ENCODE peak calls at places on chromosomes 3 and 15, in nine cellular contexts. One of them, this sample, is unnamed.

GRCh38 chr3:149850787-149851582 is 38.0 kb downstream of the RNF13 start:
- DNase-seq in neural progenitor cell: no peak
- DNase-seq in cardiac muscle cell: peak; percentile 4
- DNase-seq in H54: no peak
- DNase-seq in foreskin keratinocyte: no peak
- DNase-seq in adrenal gland: no peak
- DNase-seq in GM12865: no peak
- DNase-seq in stimulated activated CD4-positive, alpha-beta T cell treated with anti-CD3 and anti-CD28 coated beads, Interleukin-1b, Interleukin-23, amount 100 ng/mL, for 4 hours: no peak
- DNase-seq in AG10803: no peak
- DNase-seq in this sample: no peak

GRCh38 chr3:177332955-177333354 is 135.7 kb upstream of the TBL1XR1 start:
- DNase-seq in neural progenitor cell: no peak
- DNase-seq in cardiac muscle cell: no peak
- DNase-seq in H54: no peak
- DNase-seq in foreskin keratinocyte: no peak
- DNase-seq in adrenal gland: no peak
- DNase-seq in GM12865: no peak
- DNase-seq in stimulated activated CD4-positive, alpha-beta T cell treated with anti-CD3 and anti-CD28 coated beads, Interleukin-1b, Interleukin-23, amount 100 ng/mL, for 4 hours: no peak
- DNase-seq in AG10803: no peak
- DNase-seq in this sample: no peak

GRCh38 chr15:40959331-40960141 is 6.3 kb downstream of the CHAC1 start:
- DNase-seq in neural progenitor cell: peak; percentile 38
- DNase-seq in cardiac muscle cell: no peak
- DNase-seq in H54: no peak
- DNase-seq in foreskin keratinocyte: no peak
- DNase-seq in adrenal gland: no peak
- DNase-seq in GM12865: no peak
- DNase-seq in stimulated activated CD4-positive, alpha-beta T cell treated with anti-CD3 and anti-CD28 coated beads, Interleukin-1b, Interleukin-23, amount 100 ng/mL, for 4 hours: no peak
- DNase-seq in AG10803: no peak
- DNase-seq in this sample: no peak

GRCh38 chr3:14540209-14540575 is at the start of gene GRIP2:
- DNase-seq in neural progenitor cell: no peak
- DNase-seq in cardiac muscle cell: no peak
- DNase-seq in H54: no peak
- DNase-seq in foreskin keratinocyte: no peak
- DNase-seq in adrenal gland: no peak
- DNase-seq in GM12865: no peak
- DNase-seq in stimulated activated CD4-positive, alpha-beta T cell treated with anti-CD3 and anti-CD28 coated beads, Interleukin-1b, Interleukin-23, amount 100 ng/mL, for 4 hours: no peak
- DNase-seq in AG10803: no peak
- DNase-seq in this sample: no peak

GRCh38 chr15:49383266-49383665 is 39.8 kb upstream of the FGF7 start:
- DNase-seq in neural progenitor cell: no peak
- DNase-seq in cardiac muscle cell: no peak
- DNase-seq in H54: no peak
- DNase-seq in foreskin keratinocyte: no peak
- DNase-seq in adrenal gland: no peak
- DNase-seq in GM12865: no peak
- DNase-seq in stimulated activated CD4-positive, alpha-beta T cell treated with anti-CD3 and anti-CD28 coated beads, Interleukin-1b, Interleukin-23, amount 100 ng/mL, for 4 hours: no peak
- DNase-seq in AG10803: peak; percentile 33
- DNase-seq in this sample: no peak

GRCh38 chr3:49453621-49454315 is 16.3 kb upstream of the DAG1 start:
- DNase-seq in neural progenitor cell: no peak
- DNase-seq in cardiac muscle cell: no peak
- DNase-seq in H54: no peak
- DNase-seq in foreskin keratinocyte: no peak
- DNase-seq in adrenal gland: no peak
- DNase-seq in GM12865: no peak
- DNase-seq in stimulated activated CD4-positive, alpha-beta T cell treated with anti-CD3 and anti-CD28 coated beads, Interleukin-1b, Interleukin-23, amount 100 ng/mL, for 4 hours: no peak
- DNase-seq in AG10803: no peak
- DNase-seq in this sample: no peak

GRCh38 chr3:196843435-196844110 is 24.1 kb upstream of the SENP5 start:
- DNase-seq in neural progenitor cell: no peak
- DNase-seq in cardiac muscle cell: no peak
- DNase-seq in H54: no peak
- DNase-seq in foreskin keratinocyte: peak; percentile 3
- DNase-seq in adrenal gland: no peak
- DNase-seq in GM12865: no peak
- DNase-seq in stimulated activated CD4-positive, alpha-beta T cell treated with anti-CD3 and anti-CD28 coated beads, Interleukin-1b, Interleukin-23, amount 100 ng/mL, for 4 hours: no peak
- DNase-seq in AG10803: no peak
- DNase-seq in this sample: no peak

GRCh38 chr15:96326551-96327154 is 3.8 kb upstream of the NR2F2 start:
- DNase-seq in neural progenitor cell: peak; percentile 78
- DNase-seq in cardiac muscle cell: peak; percentile 50
- DNase-seq in H54: no peak
- DNase-seq in foreskin keratinocyte: peak; percentile 55
- DNase-seq in adrenal gland: peak; percentile 50
- DNase-seq in GM12865: no peak
- DNase-seq in stimulated activated CD4-positive, alpha-beta T cell treated with anti-CD3 and anti-CD28 coated beads, Interleukin-1b, Interleukin-23, amount 100 ng/mL, for 4 hours: no peak
- DNase-seq in AG10803: peak; percentile 75
- DNase-seq in this sample: no peak

GRCh38 chr15:22224241-22224671 is 143.9 kb downstream of the OR4M2 start:
- DNase-seq in neural progenitor cell: no peak
- DNase-seq in cardiac muscle cell: no peak
- DNase-seq in H54: no peak
- DNase-seq in foreskin keratinocyte: no peak
- DNase-seq in adrenal gland: no peak
- DNase-seq in GM12865: peak; percentile 5
- DNase-seq in stimulated activated CD4-positive, alpha-beta T cell treated with anti-CD3 and anti-CD28 coated beads, Interleukin-1b, Interleukin-23, amount 100 ng/mL, for 4 hours: no peak
- DNase-seq in AG10803: no peak
- DNase-seq in this sample: no peak

GRCh38 chr15:33021806-33022389 is 172.6 kb downstream of the FMN1 start:
- DNase-seq in neural progenitor cell: peak; percentile 70
- DNase-seq in cardiac muscle cell: peak; percentile 72
- DNase-seq in H54: peak; percentile 50
- DNase-seq in foreskin keratinocyte: peak; percentile 50
- DNase-seq in adrenal gland: no peak
- DNase-seq in GM12865: peak; percentile 30
- DNase-seq in stimulated activated CD4-positive, alpha-beta T cell treated with anti-CD3 and anti-CD28 coated beads, Interleukin-1b, Interleukin-23, amount 100 ng/mL, for 4 hours: no peak
- DNase-seq in AG10803: peak; percentile 58
- DNase-seq in this sample: no peak

GRCh38 chr3:173529062-173529711 is 131.6 kb downstream of the NLGN1 start:
- DNase-seq in neural progenitor cell: peak; percentile 67
- DNase-seq in cardiac muscle cell: peak; percentile 40
- DNase-seq in H54: peak; percentile 3
- DNase-seq in foreskin keratinocyte: no peak
- DNase-seq in adrenal gland: no peak
- DNase-seq in GM12865: peak; percentile 57
- DNase-seq in stimulated activated CD4-positive, alpha-beta T cell treated with anti-CD3 and anti-CD28 coated beads, Interleukin-1b, Interleukin-23, amount 100 ng/mL, for 4 hours: no peak
- DNase-seq in AG10803: peak; percentile 11
- DNase-seq in this sample: no peak

GRCh38 chr15:101464999-101465669 is 24.4 kb downstream of the PCSK6 start:
- DNase-seq in neural progenitor cell: no peak
- DNase-seq in cardiac muscle cell: no peak
- DNase-seq in H54: no peak
- DNase-seq in foreskin keratinocyte: no peak
- DNase-seq in adrenal gland: no peak
- DNase-seq in GM12865: no peak
- DNase-seq in stimulated activated CD4-positive, alpha-beta T cell treated with anti-CD3 and anti-CD28 coated beads, Interleukin-1b, Interleukin-23, amount 100 ng/mL, for 4 hours: no peak
- DNase-seq in AG10803: no peak
- DNase-seq in this sample: no peak

GRCh38 chr15:34719883-34720148 is 35.0 kb downstream of the GJD2 start:
- DNase-seq in neural progenitor cell: no peak
- DNase-seq in cardiac muscle cell: no peak
- DNase-seq in H54: no peak
- DNase-seq in foreskin keratinocyte: no peak
- DNase-seq in adrenal gland: no peak
- DNase-seq in GM12865: no peak
- DNase-seq in stimulated activated CD4-positive, alpha-beta T cell treated with anti-CD3 and anti-CD28 coated beads, Interleukin-1b, Interleukin-23, amount 100 ng/mL, for 4 hours: no peak
- DNase-seq in AG10803: no peak
- DNase-seq in this sample: no peak

GRCh38 chr15:62758126-62758951 is 284.2 kb upstream of the TPM1 start:
- DNase-seq in neural progenitor cell: peak; percentile 72
- DNase-seq in cardiac muscle cell: peak; percentile 29
- DNase-seq in H54: peak; percentile 47
- DNase-seq in foreskin keratinocyte: peak; percentile 95
- DNase-seq in adrenal gland: no peak
- DNase-seq in GM12865: no peak
- DNase-seq in stimulated activated CD4-positive, alpha-beta T cell treated with anti-CD3 and anti-CD28 coated beads, Interleukin-1b, Interleukin-23, amount 100 ng/mL, for 4 hours: no peak
- DNase-seq in AG10803: peak; percentile 98
- DNase-seq in this sample: no peak

GRCh38 chr3:15097889-15098288 is 1.1 kb downstream of the RBSN start:
- DNase-seq in neural progenitor cell: no peak
- DNase-seq in cardiac muscle cell: no peak
- DNase-seq in H54: no peak
- DNase-seq in foreskin keratinocyte: no peak
- DNase-seq in adrenal gland: no peak
- DNase-seq in GM12865: peak; percentile 63
- DNase-seq in stimulated activated CD4-positive, alpha-beta T cell treated with anti-CD3 and anti-CD28 coated beads, Interleukin-1b, Interleukin-23, amount 100 ng/mL, for 4 hours: no peak
- DNase-seq in AG10803: peak; percentile 19
- DNase-seq in this sample: no peak

GRCh38 chr15:95567686-95568085 is 762.8 kb upstream of the NR2F2 start:
- DNase-seq in neural progenitor cell: no peak
- DNase-seq in cardiac muscle cell: no peak
- DNase-seq in H54: no peak
- DNase-seq in foreskin keratinocyte: no peak
- DNase-seq in adrenal gland: no peak
- DNase-seq in GM12865: no peak
- DNase-seq in stimulated activated CD4-positive, alpha-beta T cell treated with anti-CD3 and anti-CD28 coated beads, Interleukin-1b, Interleukin-23, amount 100 ng/mL, for 4 hours: no peak
- DNase-seq in AG10803: peak; percentile 87
- DNase-seq in this sample: no peak

GRCh38 chr3:194738254-194739093 is 52.8 kb downstream of the FAM43A start:
- DNase-seq in neural progenitor cell: no peak
- DNase-seq in cardiac muscle cell: no peak
- DNase-seq in H54: peak; percentile 75
- DNase-seq in foreskin keratinocyte: no peak
- DNase-seq in adrenal gland: peak; percentile 29
- DNase-seq in GM12865: no peak
- DNase-seq in stimulated activated CD4-positive, alpha-beta T cell treated with anti-CD3 and anti-CD28 coated beads, Interleukin-1b, Interleukin-23, amount 100 ng/mL, for 4 hours: no peak
- DNase-seq in AG10803: peak; percentile 45
- DNase-seq in this sample: peak; percentile 83

GRCh38 chr3:159824341-159824740 is 164.3 kb upstream of the IL12A start:
- DNase-seq in neural progenitor cell: no peak
- DNase-seq in cardiac muscle cell: peak; percentile 30
- DNase-seq in H54: peak; percentile 59
- DNase-seq in foreskin keratinocyte: peak; percentile 91
- DNase-seq in adrenal gland: no peak
- DNase-seq in GM12865: no peak
- DNase-seq in stimulated activated CD4-positive, alpha-beta T cell treated with anti-CD3 and anti-CD28 coated beads, Interleukin-1b, Interleukin-23, amount 100 ng/mL, for 4 hours: no peak
- DNase-seq in AG10803: peak; percentile 90
- DNase-seq in this sample: no peak

GRCh38 chr15:69493406-69493805 is 40.8 kb downstream of the RPLP1 start:
- DNase-seq in neural progenitor cell: no peak
- DNase-seq in cardiac muscle cell: no peak
- DNase-seq in H54: no peak
- DNase-seq in foreskin keratinocyte: no peak
- DNase-seq in adrenal gland: no peak
- DNase-seq in GM12865: no peak
- DNase-seq in stimulated activated CD4-positive, alpha-beta T cell treated with anti-CD3 and anti-CD28 coated beads, Interleukin-1b, Interleukin-23, amount 100 ng/mL, for 4 hours: no peak
- DNase-seq in AG10803: no peak
- DNase-seq in this sample: no peak

GRCh38 chr3:27532931-27533607 is 48.9 kb upstream of the SLC4A7 start:
- DNase-seq in neural progenitor cell: peak; percentile 18
- DNase-seq in cardiac muscle cell: no peak
- DNase-seq in H54: no peak
- DNase-seq in foreskin keratinocyte: peak; percentile 87
- DNase-seq in adrenal gland: no peak
- DNase-seq in GM12865: no peak
- DNase-seq in stimulated activated CD4-positive, alpha-beta T cell treated with anti-CD3 and anti-CD28 coated beads, Interleukin-1b, Interleukin-23, amount 100 ng/mL, for 4 hours: no peak
- DNase-seq in AG10803: no peak
- DNase-seq in this sample: no peak

GRCh38 chr3:14456794-14457193 is 54.4 kb downstream of the SLC6A6 start:
- DNase-seq in neural progenitor cell: no peak
- DNase-seq in cardiac muscle cell: no peak
- DNase-seq in H54: no peak
- DNase-seq in foreskin keratinocyte: no peak
- DNase-seq in adrenal gland: no peak
- DNase-seq in GM12865: no peak
- DNase-seq in stimulated activated CD4-positive, alpha-beta T cell treated with anti-CD3 and anti-CD28 coated beads, Interleukin-1b, Interleukin-23, amount 100 ng/mL, for 4 hours: no peak
- DNase-seq in AG10803: no peak
- DNase-seq in this sample: no peak

GRCh38 chr3:53200501-53201189 is 39.6 kb downstream of the PRKCD start:
- DNase-seq in neural progenitor cell: no peak
- DNase-seq in cardiac muscle cell: no peak
- DNase-seq in H54: no peak
- DNase-seq in foreskin keratinocyte: no peak
- DNase-seq in adrenal gland: no peak
- DNase-seq in GM12865: no peak
- DNase-seq in stimulated activated CD4-positive, alpha-beta T cell treated with anti-CD3 and anti-CD28 coated beads, Interleukin-1b, Interleukin-23, amount 100 ng/mL, for 4 hours: no peak
- DNase-seq in AG10803: no peak
- DNase-seq in this sample: no peak

GRCh38 chr3:23455084-23455483 is 252.0 kb downstream of the UBE2E2 start:
- DNase-seq in neural progenitor cell: no peak
- DNase-seq in cardiac muscle cell: no peak
- DNase-seq in H54: peak; percentile 8
- DNase-seq in foreskin keratinocyte: peak; percentile 60
- DNase-seq in adrenal gland: no peak
- DNase-seq in GM12865: no peak
- DNase-seq in stimulated activated CD4-positive, alpha-beta T cell treated with anti-CD3 and anti-CD28 coated beads, Interleukin-1b, Interleukin-23, amount 100 ng/mL, for 4 hours: no peak
- DNase-seq in AG10803: peak; percentile 83
- DNase-seq in this sample: no peak

GRCh38 chr3:47877288-47877687 is 74.3 kb downstream of the DHX30 start:
- DNase-seq in neural progenitor cell: no peak
- DNase-seq in cardiac muscle cell: no peak
- DNase-seq in H54: no peak
- DNase-seq in foreskin keratinocyte: peak; percentile 11
- DNase-seq in adrenal gland: no peak
- DNase-seq in GM12865: no peak
- DNase-seq in stimulated activated CD4-positive, alpha-beta T cell treated with anti-CD3 and anti-CD28 coated beads, Interleukin-1b, Interleukin-23, amount 100 ng/mL, for 4 hours: no peak
- DNase-seq in AG10803: no peak
- DNase-seq in this sample: no peak

GRCh38 chr3:52570076-52570475 is 33.7 kb downstream of the UQCC5 start:
- DNase-seq in neural progenitor cell: no peak
- DNase-seq in cardiac muscle cell: no peak
- DNase-seq in H54: no peak
- DNase-seq in foreskin keratinocyte: peak; percentile 44
- DNase-seq in adrenal gland: no peak
- DNase-seq in GM12865: no peak
- DNase-seq in stimulated activated CD4-positive, alpha-beta T cell treated with anti-CD3 and anti-CD28 coated beads, Interleukin-1b, Interleukin-23, amount 100 ng/mL, for 4 hours: no peak
- DNase-seq in AG10803: peak; percentile 60
- DNase-seq in this sample: no peak

GRCh38 chr3:173289072-173289471 is 108.5 kb upstream of the NLGN1 start:
- DNase-seq in neural progenitor cell: no peak
- DNase-seq in cardiac muscle cell: no peak
- DNase-seq in H54: no peak
- DNase-seq in foreskin keratinocyte: no peak
- DNase-seq in adrenal gland: no peak
- DNase-seq in GM12865: no peak
- DNase-seq in stimulated activated CD4-positive, alpha-beta T cell treated with anti-CD3 and anti-CD28 coated beads, Interleukin-1b, Interleukin-23, amount 100 ng/mL, for 4 hours: no peak
- DNase-seq in AG10803: no peak
- DNase-seq in this sample: no peak

GRCh38 chr15:96583671-96584070 is 253.2 kb downstream of the NR2F2 start:
- DNase-seq in neural progenitor cell: no peak
- DNase-seq in cardiac muscle cell: no peak
- DNase-seq in H54: no peak
- DNase-seq in foreskin keratinocyte: no peak
- DNase-seq in adrenal gland: no peak
- DNase-seq in GM12865: no peak
- DNase-seq in stimulated activated CD4-positive, alpha-beta T cell treated with anti-CD3 and anti-CD28 coated beads, Interleukin-1b, Interleukin-23, amount 100 ng/mL, for 4 hours: no peak
- DNase-seq in AG10803: no peak
- DNase-seq in this sample: no peak

GRCh38 chr3:18335202-18335601 is 89.9 kb downstream of the SATB1 start:
- DNase-seq in neural progenitor cell: no peak
- DNase-seq in cardiac muscle cell: no peak
- DNase-seq in H54: no peak
- DNase-seq in foreskin keratinocyte: no peak
- DNase-seq in adrenal gland: no peak
- DNase-seq in GM12865: no peak
- DNase-seq in stimulated activated CD4-positive, alpha-beta T cell treated with anti-CD3 and anti-CD28 coated beads, Interleukin-1b, Interleukin-23, amount 100 ng/mL, for 4 hours: no peak
- DNase-seq in AG10803: no peak
- DNase-seq in this sample: no peak

GRCh38 chr15:57692709-57693108 is 13.8 kb upstream of the POLR2M start:
- DNase-seq in neural progenitor cell: no peak
- DNase-seq in cardiac muscle cell: no peak
- DNase-seq in H54: no peak
- DNase-seq in foreskin keratinocyte: no peak
- DNase-seq in adrenal gland: no peak
- DNase-seq in GM12865: no peak
- DNase-seq in stimulated activated CD4-positive, alpha-beta T cell treated with anti-CD3 and anti-CD28 coated beads, Interleukin-1b, Interleukin-23, amount 100 ng/mL, for 4 hours: no peak
- DNase-seq in AG10803: peak; percentile 43
- DNase-seq in this sample: no peak

GRCh38 chr3:191301982-191302381 is 27.2 kb upstream of the CCDC50 start:
- DNase-seq in neural progenitor cell: no peak
- DNase-seq in cardiac muscle cell: no peak
- DNase-seq in H54: no peak
- DNase-seq in foreskin keratinocyte: no peak
- DNase-seq in adrenal gland: no peak
- DNase-seq in GM12865: no peak
- DNase-seq in stimulated activated CD4-positive, alpha-beta T cell treated with anti-CD3 and anti-CD28 coated beads, Interleukin-1b, Interleukin-23, amount 100 ng/mL, for 4 hours: no peak
- DNase-seq in AG10803: no peak
- DNase-seq in this sample: no peak

GRCh38 chr3:149224736-149225594 is 3.3 kb upstream of the CP start:
- DNase-seq in neural progenitor cell: no peak
- DNase-seq in cardiac muscle cell: peak; percentile 12
- DNase-seq in H54: peak; percentile 30
- DNase-seq in foreskin keratinocyte: peak; percentile 86
- DNase-seq in adrenal gland: peak; percentile 45
- DNase-seq in GM12865: peak; percentile 90
- DNase-seq in stimulated activated CD4-positive, alpha-beta T cell treated with anti-CD3 and anti-CD28 coated beads, Interleukin-1b, Interleukin-23, amount 100 ng/mL, for 4 hours: no peak
- DNase-seq in AG10803: peak; percentile 77
- DNase-seq in this sample: no peak

This sample was measured in occipital lobe.